ENCODE peak calls at places on chromosome 1, in eight cellular contexts. R is activated CD4-positive, alpha-beta T cell treated with anti-CD3 and anti-CD28 coated beads, Interleukin-2, amount 50 U/mL, for 48 hours; Y is GM13976; C is endothelial cell; A is activated naive CD4-positive, alpha-beta T cell; W is stimulated activated CD8-positive, alpha-beta memory T cell treated with anti-CD3 and anti-CD28 coated beads, Interleukin-15, amount 100 ng/mL, for 24 hours; S is pancreas; G is CD4-positive, alpha-beta T cell. V is an unnamed sample.

GRCh38 chr1:181159451-181160151 is 71.1 kb downstream of the IER5 start:
- DNase-seq in R (peak), Y (no peak), C (no peak), A (no peak), W (no peak), S (no peak), G (peak), V (peak)

GRCh38 chr1:110438883-110439282 is 12.1 kb upstream of the PROK1 start:
- DNase-seq in R (no peak), Y (no peak), C (no peak), A (no peak), W (no peak), S (no peak), G (no peak), V (no peak)

GRCh38 chr1:240496356-240496755 is 115.6 kb downstream of the GREM2 start:
- DNase-seq in R (no peak), Y (no peak), C (no peak), A (no peak), W (no peak), S (no peak), G (no peak), V (no peak)

GRCh38 chr1:29514361-29515187 is 278.3 kb downstream of the PTPRU start:
- DNase-seq in R (no peak), Y (no peak), C (no peak), A (no peak), W (no peak), S (no peak), G (no peak), V (no peak)

GRCh38 chr1:12052997-12053686 is 10.0 kb upstream of the TNFRSF8 start:
- DNase-seq in R (no peak), Y (no peak), C (no peak), A (no peak), W (no peak), S (no peak), G (no peak), V (peak)

GRCh38 chr1:174397261-174397660 is 50.5 kb upstream of the GPR52 start:
- DNase-seq in R (no peak), Y (no peak), C (no peak), A (no peak), W (no peak), S (no peak), G (no peak), V (peak)

GRCh38 chr1:76033800-76034475 is 40.6 kb upstream of the ST6GALNAC3 start:
- DNase-seq in R (no peak), Y (no peak), C (no peak), A (no peak), W (no peak), S (no peak), G (no peak), V (no peak)

GRCh38 chr1:25666437-25666836 is 49.8 kb downstream of the MAN1C1 start:
- DNase-seq in R (no peak), Y (no peak), C (no peak), A (no peak), W (no peak), S (no peak), G (no peak), V (no peak)

GRCh38 chr1:94739521-94740061 is 80.6 kb upstream of the SLC44A3 start:
- DNase-seq in R (no peak), Y (no peak), C (no peak), A (no peak), W (no peak), S (no peak), G (no peak), V (peak)

GRCh38 chr1:204437796-204438570 is 26.4 kb upstream of the PPP1R15B start:
- DNase-seq in R (no peak), Y (no peak), C (no peak), A (no peak), W (no peak), S (no peak), G (no peak), V (no peak)

GRCh38 chr1:1439550-1440261 is 4.2 kb downstream of the VWA1 start:
- DNase-seq in R (no peak), Y (no peak), C (no peak), A (no peak), W (no peak), S (no peak), G (no peak), V (no peak)

GRCh38 chr1:50704126-50704525 is 255.9 kb downstream of the FAF1 start:
- DNase-seq in R (no peak), Y (peak), C (peak), A (no peak), W (no peak), S (no peak), G (no peak), V (peak)

GRCh38 chr1:69915347-69915746 is 290.0 kb downstream of the LRRC40 start:
- DNase-seq in R (no peak), Y (no peak), C (no peak), A (no peak), W (no peak), S (no peak), G (no peak), V (no peak)

GRCh38 chr1:153793261-153793972 is 18.2 kb downstream of the SLC27A3 start:
- DNase-seq in R (no peak), Y (peak), C (no peak), A (no peak), W (no peak), S (no peak), G (no peak), V (no peak)

GRCh38 chr1:221714227-221715116 is 27.4 kb downstream of the DUSP10 start:
- DNase-seq in R (no peak), Y (no peak), C (no peak), A (no peak), W (no peak), S (peak), G (no peak), V (no peak)

GRCh38 chr1:104765115-104765514 is 1015.4 kb downstream of the AMY1C start:
- DNase-seq in R (no peak), Y (peak), C (no peak), A (no peak), W (no peak), S (no peak), G (no peak), V (no peak)

V was measured in astrocyte of the hippocampus.